ENCODE peak calls at places on chromosome 19, in six cellular contexts. K is retina; M is kidney epithelial cell; I is HEK293T; B is NCI-H510A; R is activated naive CD4-positive, alpha-beta T cell. G is an unnamed sample.

GRCh38 chr19:55632463-55632834 is 8.1 kb upstream of the ZNF784 start:
- DNase-seq in I (peak), M (peak), B (peak), R (peak), K (peak), G (peak)

GRCh38 chr19:741506-742131 is 9.3 kb upstream of the MISP start:
- DNase-seq in R (no peak), M (no peak), I (peak), K (no peak), B (no peak), G (no peak)

GRCh38 chr19:10431943-10432735 is 11.8 kb downstream of the PDE4A start:
- DNase-seq in B (peak), R (peak), M (no peak), I (no peak), K (no peak), G (no peak)

GRCh38 chr19:42207767-42208259 is 9.7 kb downstream of the DEDD2 start:
- DNase-seq in R (no peak), M (peak), I (no peak), K (no peak), B (no peak), G (no peak)

GRCh38 chr19:42426643-42427042 is 545 bp downstream of the LIPE start:
- DNase-seq in B (no peak), I (no peak), R (no peak), K (no peak), M (no peak), G (no peak)

GRCh38 chr19:15934332-15935078 is at the start of gene CYP4F11:
- DNase-seq in I (no peak), B (no peak), R (no peak), M (peak), K (no peak), G (peak)

GRCh38 chr19:4229179-4229931 is at the start of gene EBI3:
- DNase-seq in I (no peak), K (no peak), M (no peak), B (no peak), R (no peak), G (no peak)

GRCh38 chr19:4722671-4723464 is 774 bp downstream of the DPP9 start:
- DNase-seq in K (no peak), I (no peak), M (no peak), B (no peak), R (no peak), G (no peak)

GRCh38 chr19:10797078-10797477 is 38.9 kb downstream of the TMED1 start:
- DNase-seq in I (no peak), M (no peak), B (no peak), K (no peak), R (peak), G (no peak)

GRCh38 chr19:41411682-41412265 is 14.2 kb downstream of the BCKDHA start:
- DNase-seq in M (no peak), B (no peak), K (no peak), I (no peak), R (no peak), G (no peak)

GRCh38 chr19:16541526-16542044 is 652 bp downstream of the CHERP start:
- DNase-seq in R (no peak), K (no peak), I (no peak), B (no peak), M (no peak), G (no peak)

GRCh38 chr19:41774515-41774980 is 19.2 kb downstream of the CEACAM6 start:
- DNase-seq in I (no peak), M (peak), R (no peak), K (no peak), B (peak), G (peak)

G was measured in NCI-H774.